ENCODE peak calls at places on chromosomes 5 and 9, in eight cellular contexts. H, E, S, O, C, L, B and Q are unnamed samples.

GRCh38 chr5:173240091-173241050 is 5.4 kb upstream of the NKX2-5 start:
- DNase-seq in B (no peak), C (no peak), E (no peak), H (no peak), L (no peak), S (no peak), O (no peak), Q (no peak)

GRCh38 chr5:119220576-119221197 is 135.1 kb upstream of the TNFAIP8 start:
- DNase-seq in S (no peak), H (no peak), C (no peak), B (no peak), L (no peak), E (no peak), O (no peak), Q (no peak)

GRCh38 chr5:111004291-111004690 is 67.2 kb upstream of the TSLP start:
- DNase-seq in C (no peak), S (no peak), L (no peak), H (no peak), O (no peak), E (no peak), B (no peak), Q (no peak)

GRCh38 chr9:16119861-16120641 is 567.2 kb downstream of the CCDC171 start:
- DNase-seq in B (no peak), C (no peak), E (no peak), O (no peak), L (no peak), H (no peak), S (no peak), Q (no peak)

GRCh38 chr5:109589239-109589638 is 100.5 kb upstream of the MAN2A1 start:
- DNase-seq in C (no peak), O (no peak), E (no peak), B (no peak), L (no peak), S (no peak), H (no peak), Q (no peak)

GRCh38 chr5:170633235-170634041 is 129.6 kb downstream of the KCNIP1 start:
- DNase-seq in B (peak; percentile 69), C (no peak), H (no peak), S (peak; percentile 89), L (peak; percentile 83), O (no peak), E (peak; percentile 36), Q (peak; percentile 76)

GRCh38 chr5:18314192-18314778 is 680.0 kb downstream of the TAF11L14 start:
- DNase-seq in S (peak; percentile 45), C (no peak), O (no peak), E (no peak), L (peak; percentile 27), B (peak; percentile 33), H (no peak), Q (peak; percentile 20)

GRCh38 chr9:96447406-96447805 is 2.6 kb upstream of the HABP4 start:
- DNase-seq in S (no peak), C (no peak), E (no peak), L (no peak), O (no peak), B (no peak), H (no peak), Q (no peak)

GRCh38 chr9:14173730-14174129 is 140.2 kb downstream of the NFIB start:
- DNase-seq in C (no peak), B (no peak), H (no peak), O (no peak), S (no peak), L (no peak), E (no peak), Q (no peak)

GRCh38 chr5:169521366-169521983 is 62.1 kb upstream of the SPDL1 start:
- DNase-seq in O (no peak), B (peak; percentile 2), C (no peak), H (no peak), E (no peak), S (no peak), L (no peak), Q (no peak)